ENCODE peak calls at places on chromosomes 16 and 17, in nine cellular contexts. H is ovary; G is cardiac muscle cell; N is pancreas; T is PC-3; U is CD4-positive, CD25-positive, alpha-beta regulatory T cell; C is tibial artery; A is psoas muscle; D is neural progenitor cell. R is an unnamed sample.

GRCh38 chr16:79348521-79349306 is 251.8 kb downstream of the MAF start:
- DNase-seq in N (no peak), C (no peak), D (no peak), A (no peak), T (no peak), G (no peak), H (no peak), U (no peak), R (no peak)

GRCh38 chr16:87369796-87370719 is 13.5 kb downstream of the FBXO31 start:
- DNase-seq in G (no peak), H (no peak), N (no peak), D (peak; percentile 2), U (no peak), A (peak; percentile 80), T (no peak), C (no peak), R (no peak)

GRCh38 chr16:81164481-81164880 is 68.3 kb upstream of the GCSH start:
- DNase-seq in T (no peak), H (no peak), G (no peak), N (no peak), D (no peak), A (no peak), U (no peak), C (no peak), R (no peak)

GRCh38 chr16:82456683-82457082 is 170.1 kb upstream of the CDH13 start:
- DNase-seq in T (peak; percentile 55), N (peak; percentile 59), G (peak; percentile 65), A (peak; percentile 54), U (peak; percentile 30), C (peak; percentile 40), D (peak; percentile 84), H (no peak), R (peak; percentile 61)

GRCh38 chr17:8606415-8606814 is 24.1 kb downstream of the MYH10 start:
- DNase-seq in C (no peak), U (no peak), G (peak; percentile 49), H (no peak), N (no peak), T (no peak), D (no peak), A (no peak), R (no peak)

GRCh38 chr17:17511971-17512858 is 16.0 kb upstream of the RASD1 start:
- DNase-seq in T (peak; percentile 97), N (no peak), C (no peak), U (no peak), D (no peak), G (peak; percentile 88), H (peak; percentile 37), A (peak; percentile 72), R (no peak)

GRCh38 chr16:55955845-55956244 is 80.7 kb upstream of the CES5A start:
- DNase-seq in C (no peak), D (no peak), N (no peak), A (peak; percentile 75), T (no peak), U (no peak), G (peak; percentile 1), H (no peak), R (no peak)

GRCh38 chr17:46212634-46213435 is 19.6 kb upstream of the KANSL1 start:
- DNase-seq in G (peak; percentile 93), C (peak; percentile 80), U (peak; percentile 82), A (no peak), H (peak; percentile 58), D (peak; percentile 81), T (peak; percentile 77), N (peak; percentile 82), R (peak; percentile 54)

GRCh38 chr17:67441052-67441738 is 64.1 kb downstream of the PITPNC1 start:
- DNase-seq in U (peak; percentile 94), D (peak; percentile 73), G (peak; percentile 33), A (no peak), N (no peak), C (no peak), H (no peak), T (peak; percentile 89), R (peak; percentile 44)

GRCh38 chr17:28570716-28571254 is 539 bp downstream of the PIGS start:
- DNase-seq in H (no peak), U (peak; percentile 65), D (peak; percentile 58), C (no peak), G (no peak), N (no peak), T (peak; percentile 20), A (no peak), R (peak; percentile 64)

GRCh38 chr17:79609175-79609589 is 1.7 kb downstream of the RBFOX3 start:
- DNase-seq in D (peak; percentile 28), G (no peak), C (no peak), A (no peak), N (no peak), T (no peak), H (no peak), U (no peak), R (no peak)

GRCh38 chr17:79610151-79610645 is 653 bp downstream of the RBFOX3 start:
- DNase-seq in A (no peak), H (no peak), D (no peak), C (no peak), G (no peak), T (no peak), N (no peak), U (no peak), R (no peak)

GRCh38 chr17:79609616-79610150 is 1.2 kb downstream of the RBFOX3 start:
- DNase-seq in T (no peak), G (no peak), D (peak; percentile 67), A (no peak), H (no peak), U (no peak), C (no peak), N (no peak), R (no peak)

GRCh38 chr17:79607941-79608728 is 2.7 kb downstream of the RBFOX3 start:
- DNase-seq in T (peak; percentile 45), A (no peak), H (no peak), C (no peak), U (no peak), N (no peak), G (peak; percentile 38), D (peak; percentile 88), R (peak; percentile 82)

GRCh38 chr17:79608729-79609039 is 2.2 kb downstream of the RBFOX3 start:
- DNase-seq in T (no peak), N (no peak), H (no peak), G (no peak), C (no peak), A (no peak), U (no peak), D (no peak), R (no peak)
- H3K27me3 ChIP-seq in T (peaks cover 96% of the 10 kb centered on the region), N (no peaks in the 10 kb centered on the region), H (no peaks in the 10 kb centered on the region), G (peaks cover 100% of the 10 kb centered on the region), C (no peaks in the 10 kb centered on the region), A (peaks cover 56% of the 10 kb centered on the region), U (peaks cover 3% of the 10 kb centered on the region), D (peaks cover 88% of the 10 kb centered on the region), R (peaks cover 45% of the 10 kb centered on the region)

GRCh38 chr17:39605492-39606433 is 2.0 kb downstream of the NEUROD2 start:
- DNase-seq in G (no peak), N (no peak), T (no peak), D (peak; percentile 79), H (no peak), C (no peak), A (no peak), U (peak; percentile 28), R (no peak)

GRCh38 chr17:39607851-39608130 is at the start of gene NEUROD2:
- DNase-seq in H (no peak), C (no peak), T (no peak), N (no peak), U (no peak), D (no peak), A (no peak), G (no peak), R (no peak)

GRCh38 chr17:39604911-39605491 is 2.7 kb downstream of the NEUROD2 start:
- DNase-seq in T (no peak), C (no peak), A (no peak), G (no peak), N (no peak), D (no peak), H (no peak), U (no peak), R (no peak)

GRCh38 chr17:39607057-39607850 is 466 bp downstream of the NEUROD2 start:
- DNase-seq in C (no peak), U (no peak), T (no peak), H (no peak), A (no peak), G (no peak), N (no peak), D (peak; percentile 72), R (no peak)

GRCh38 chr17:39606434-39607056 is 1.2 kb downstream of the NEUROD2 start:
- DNase-seq in D (peak; percentile 61), C (no peak), H (no peak), G (no peak), N (no peak), A (no peak), T (no peak), U (no peak), R (peak; percentile 83)
- H3K27me3 ChIP-seq in D (peaks cover 100% of the 10 kb centered on the region), C (peaks cover 15% of the 10 kb centered on the region), H (peaks cover 2% of the 10 kb centered on the region), G (peaks cover 100% of the 10 kb centered on the region), N (peaks cover 7% of the 10 kb centered on the region), A (peaks cover 51% of the 10 kb centered on the region), T (peaks cover 57% of the 10 kb centered on the region), U (peaks cover 30% of the 10 kb centered on the region), R (peaks cover 73% of the 10 kb centered on the region)

GRCh38 chr17:58245428-58246103 is 7.2 kb downstream of the LPO start:
- DNase-seq in N (no peak), C (no peak), T (peak; percentile 21), G (no peak), U (no peak), H (no peak), D (no peak), A (no peak), R (no peak)

GRCh38 chr17:58242171-58242784 is 3.9 kb downstream of the LPO start:
- DNase-seq in T (peak; percentile 54), G (no peak), D (no peak), U (no peak), C (no peak), N (no peak), H (no peak), A (no peak), R (no peak)

GRCh38 chr17:58246104-58246740 is 7.8 kb downstream of the LPO start:
- DNase-seq in D (no peak), C (no peak), T (no peak), G (no peak), A (no peak), N (no peak), U (no peak), H (no peak), R (no peak)

GRCh38 chr17:58247511-58248363 is 9.4 kb downstream of the LPO start:
- DNase-seq in T (no peak), G (no peak), N (no peak), U (peak; percentile 12), C (no peak), A (no peak), D (no peak), H (no peak), R (no peak)

GRCh38 chr17:58244958-58245357 is 6.6 kb downstream of the LPO start:
- DNase-seq in D (no peak), H (no peak), G (no peak), A (no peak), U (no peak), C (no peak), T (no peak), N (no peak), R (no peak)
- H3K27me3 ChIP-seq in D (peaks cover 100% of the 10 kb centered on the region), H (no peaks in the 10 kb centered on the region), G (peaks cover 89% of the 10 kb centered on the region), A (peaks cover 8% of the 10 kb centered on the region), U (peaks cover 2% of the 10 kb centered on the region), C (no peaks in the 10 kb centered on the region), T (peaks cover 28% of the 10 kb centered on the region), N (no peaks in the 10 kb centered on the region), R (no peaks in the 10 kb centered on the region)

DNA sequence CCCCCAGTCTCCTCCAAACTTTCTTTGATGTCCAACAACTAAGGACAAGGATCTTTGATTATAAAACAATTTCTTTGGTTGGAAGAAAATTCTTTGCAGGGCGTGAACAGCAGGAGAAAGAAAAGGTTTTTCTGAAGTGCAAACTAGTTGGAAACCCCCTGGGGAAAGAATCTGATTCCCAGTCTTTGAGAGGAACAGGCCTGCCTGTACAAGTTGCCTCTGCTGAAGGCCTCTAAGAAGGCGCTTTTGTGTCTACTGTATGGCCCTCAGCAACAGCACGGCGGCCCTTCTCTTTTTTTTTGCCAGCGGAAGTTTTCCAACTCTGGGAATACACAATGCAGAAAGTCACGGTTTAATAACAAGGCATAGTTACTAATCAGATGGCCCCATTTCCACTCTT is 14.0 kb downstream of the RNF43 start:
- DNase-seq in T (no peak), H (no peak), C (no peak), N (no peak), G (peak; percentile 30), D (peak; percentile 49), U (no peak), A (no peak), R (no peak)
- H3K27me3 ChIP-seq in T (no peaks in the 10 kb centered on the region), H (no peaks in the 10 kb centered on the region), C (no peaks in the 10 kb centered on the region), N (no peaks in the 10 kb centered on the region), G (no peaks in the 10 kb centered on the region), D (peaks cover 5% of the 10 kb centered on the region), U (no peaks in the 10 kb centered on the region), A (no peaks in the 10 kb centered on the region), R (no peaks in the 10 kb centered on the region)